ENCODE peak calls at places on chromosomes 16 and 17, in four cellular contexts. L is OCI-LY7, O is prostate gland, E is right lobe of liver. R is an unnamed sample.

GRCh38 chr17:34997355-34997862 is 17.1 kb downstream of the LIG3 start:
- DNase-seq in L (no peak), E (no peak), O (peak; percentile 94), R (no peak)

GRCh38 chr16:49602201-49603041 is 228.8 kb downstream of the C16orf78 start:
- DNase-seq in L (no peak), O (no peak), E (no peak), R (no peak)

GRCh38 chr17:78037280-78037679 is 78.8 kb downstream of the TNRC6C start:
- DNase-seq in O (no peak), E (no peak), L (no peak), R (no peak)

GRCh38 chr17:51672058-51672457 is 411.7 kb downstream of the UTP18 start:
- DNase-seq in O (no peak), E (no peak), L (no peak), R (no peak)

GRCh38 chr16:31568577-31569359 is 41.1 kb downstream of the AHSP start:
- DNase-seq in O (peak; percentile 11), L (no peak), E (no peak), R (no peak)

GRCh38 chr16:81695431-81695890 is 83.6 kb upstream of the PLCG2 start:
- DNase-seq in E (no peak), O (peak; percentile 56), L (no peak), R (no peak)

GRCh38 chr16:59612094-59612493 is 878.0 kb upstream of the GOT2 start:
- DNase-seq in O (no peak), E (no peak), L (no peak), R (no peak)

GRCh38 chr17:50260501-50260911 is 13.8 kb upstream of the TMEM92 start:
- DNase-seq in O (no peak), E (no peak), L (no peak), R (no peak)

GRCh38 chr16:626787-627457 is 3.9 kb upstream of the WFIKKN1 start:
- DNase-seq in L (no peak), E (no peak), O (no peak), R (no peak)

GRCh38 chr16:67277999-67278772 is 1.1 kb upstream of the PLEKHG4 start:
- DNase-seq in O (no peak), E (no peak), L (no peak), R (no peak)

GRCh38 chr17:56658648-56659047 is 65.1 kb downstream of the NOG start:
- DNase-seq in E (no peak), L (no peak), O (no peak), R (no peak)

GRCh38 chr17:56665864-56666263 is 72.4 kb downstream of the NOG start:
- DNase-seq in E (no peak), L (no peak), O (no peak), R (no peak)

GRCh38 chr17:56659622-56660021 is 66.1 kb downstream of the NOG start:
- DNase-seq in L (no peak), E (no peak), O (no peak), R (no peak)

GRCh38 chr17:56656961-56657360 is 63.5 kb downstream of the NOG start:
- DNase-seq in L (no peak), O (no peak), E (no peak), R (no peak)

DNA sequence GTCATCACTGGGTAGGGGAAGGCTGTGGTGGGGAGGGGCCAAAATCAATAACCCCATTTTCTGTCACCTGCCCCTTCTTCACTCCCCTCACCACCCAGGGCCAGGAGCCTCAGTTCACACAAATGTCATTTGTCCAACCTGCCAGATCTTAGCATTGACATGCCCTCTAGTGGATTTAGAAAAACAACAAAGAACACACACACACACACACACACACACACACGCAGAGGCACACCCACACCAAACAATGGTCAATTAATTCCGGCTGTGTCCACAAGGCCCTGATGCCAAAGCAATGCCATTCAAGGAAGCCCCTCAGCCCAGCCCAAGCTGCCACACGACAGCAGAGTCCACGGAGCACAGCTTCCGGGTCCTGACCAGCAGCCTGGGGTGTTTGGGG is 68.4 kb downstream of the NOG start:
- DNase-seq in L (no peak), O (no peak), E (no peak), R (no peak)
- TF ChIP-seq CTCF in L (peak; percentile 14), O (no peak), E (no peak), R (no peak)

GRCh38 chr16:88906535-88907105 is 40.2 kb upstream of the PABPN1L start:
- DNase-seq in L (no peak), O (no peak), E (no peak), R (no peak)
- TF ChIP-seq CTCF in L (peak; percentile 24), O (no peak), E (no peak), R (no peak)

DNA sequence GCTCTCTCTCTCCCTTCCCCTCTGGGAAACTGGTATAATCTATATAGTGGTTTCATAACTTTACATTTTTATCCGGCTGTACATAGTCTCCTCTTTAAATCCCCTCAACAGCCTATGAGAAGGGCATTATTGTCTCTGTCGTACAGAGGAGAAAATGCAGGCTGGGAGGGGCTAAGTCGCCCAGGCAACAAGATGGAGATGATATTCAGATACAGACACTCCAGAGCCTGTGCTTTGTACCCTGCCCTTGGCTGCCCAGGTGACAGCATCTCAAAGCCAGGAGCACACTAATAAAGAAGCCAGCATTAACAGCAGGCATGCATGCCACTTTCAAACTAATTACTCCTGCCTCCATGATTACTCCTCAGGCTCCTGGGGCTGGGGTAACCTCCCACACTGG is 4.6 kb upstream of the EIF1 start:
- DNase-seq in L (no peak), E (no peak), O (no peak), R (no peak)
- TF ChIP-seq CTCF in L (no peak), E (no peak), O (no peak), R (no peak)

GRCh38 chr17:81928497-81929252 is 1.1 kb upstream of the MAFG start:
- DNase-seq in O (no peak), E (no peak), L (peak; percentile 19), R (no peak)

GRCh38 chr17:81926451-81927144 is 937 bp downstream of the MAFG start:
- DNase-seq in E (peak; percentile 92), L (peak; percentile 70), O (peak; percentile 51), R (peak; percentile 71)

GRCh38 chr17:81929253-81930141 is 2.0 kb upstream of the MAFG start:
- DNase-seq in L (no peak), E (no peak), O (no peak), R (no peak)

GRCh38 chr17:81927145-81927652 is 336 bp downstream of the MAFG start:
- DNase-seq in L (peak; percentile 18), O (no peak), E (no peak), R (no peak)

GRCh38 chr17:81927653-81928496 is at the start of gene MAFG:
- DNase-seq in E (peak; percentile 93), O (peak; percentile 90), L (peak; percentile 98), R (peak; percentile 93)
- TF ChIP-seq CTCF in E (peak; percentile 19), O (peak; percentile 26), L (peak; percentile 84), R (no peak)

DNA sequence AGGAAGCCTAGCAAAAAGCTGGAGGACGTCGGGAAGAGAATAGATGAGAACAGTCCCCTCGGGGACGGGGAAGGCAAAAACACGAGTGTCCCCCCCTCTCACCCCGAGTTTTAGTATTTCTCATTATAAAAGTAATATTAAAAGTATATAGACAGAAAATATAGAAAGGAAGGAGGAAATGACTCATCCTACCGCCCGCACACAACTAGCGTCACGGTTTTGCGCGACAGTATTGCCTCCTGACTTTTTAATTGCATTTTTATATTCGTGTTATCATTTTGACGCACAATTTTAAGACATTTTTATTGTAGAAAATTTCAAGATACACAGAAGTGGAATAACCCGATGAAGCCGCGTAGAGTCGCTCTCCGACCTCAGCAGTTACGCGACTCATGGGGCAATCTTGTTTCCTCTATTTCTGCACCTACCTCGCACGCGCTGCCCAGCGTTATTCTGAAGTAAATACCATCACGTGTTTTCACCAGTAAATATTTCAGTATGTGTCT is 652 bp upstream of the SLC25A19 start:
- DNase-seq in E (peak; percentile 70), L (peak; percentile 91), O (peak; percentile 32), R (peak; percentile 39)
- TF ChIP-seq CTCF in E (peak; percentile 42), L (peak; percentile 75), O (no peak), R (no peak)

DNA sequence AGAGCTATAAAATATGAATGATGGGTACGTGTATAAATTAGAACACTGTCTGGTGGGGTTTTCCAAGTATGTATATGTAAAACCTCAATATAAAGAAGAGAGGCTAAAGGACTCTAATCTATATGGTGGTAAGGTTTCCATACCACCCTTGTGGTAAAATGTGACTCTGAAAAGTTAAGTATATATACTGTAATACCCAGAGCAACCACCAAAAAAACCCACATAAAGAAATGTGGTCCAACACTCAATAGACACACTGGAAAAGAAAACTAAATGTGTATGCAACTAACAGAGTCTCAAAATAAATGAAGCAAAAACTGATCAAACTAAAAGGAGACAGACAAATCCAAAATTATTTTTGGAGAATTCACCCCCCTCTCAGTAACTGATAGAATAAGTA is 72.2 kb downstream of the XPO6 start:
- DNase-seq in E (no peak), L (no peak), O (no peak), R (no peak)
- TF ChIP-seq CTCF in E (no peak), L (no peak), O (no peak), R (no peak)

R was measured in activated B cell treated with CpG ODN at 0.5 μM for 24 hours.